ENCODE peak calls at places on chromosomes 1 and 21, in five cellular contexts. F, H, E, N and W are unnamed samples.

GRCh38 chr1:157155658-157156057 is 17.5 kb upstream of the ETV3 start:
- DNase-seq in E (no peak), F (no peak), N (peak), H (no peak), W (no peak)

GRCh38 chr1:77375541-77375940 is 93.7 kb downstream of the AK5 start:
- DNase-seq in H (no peak), F (no peak), E (no peak), N (no peak), W (no peak)

GRCh38 chr21:46409641-46410406 is 48.9 kb upstream of the DIP2A start:
- DNase-seq in F (no peak), H (peak), N (no peak), E (no peak), W (no peak)

GRCh38 chr1:161266096-161266679 is 7.6 kb downstream of the PCP4L1 start:
- DNase-seq in H (no peak), N (no peak), F (no peak), E (no peak), W (no peak)

GRCh38 chr21:14737922-14738321 is 191.8 kb upstream of the SAMSN1 start:
- DNase-seq in F (no peak), N (peak), E (peak), H (no peak), W (no peak)

GRCh38 chr21:45502006-45502345 is 40.3 kb downstream of the SLC19A1 start:
- DNase-seq in N (no peak), F (peak), E (no peak), H (peak), W (peak)

GRCh38 chr1:101264699-101265098 is 27.9 kb downstream of the S1PR1 start:
- DNase-seq in F (no peak), H (no peak), N (no peak), E (peak), W (no peak)

GRCh38 chr1:245715970-245716369 is 561.2 kb downstream of the KIF26B start:
- DNase-seq in F (no peak), N (no peak), H (no peak), E (no peak), W (no peak)

GRCh38 chr1:155983191-155984023 is 5.1 kb upstream of the ARHGEF2 start:
- DNase-seq in F (no peak), H (peak), N (peak), E (no peak), W (peak)

GRCh38 chr1:231985624-231986023 is 359.0 kb downstream of the DISC1 start:
- DNase-seq in E (no peak), H (no peak), N (no peak), F (no peak), W (no peak)

GRCh38 chr1:47231314-47232186 is 475 bp downstream of the TAL1 start:
- DNase-seq in H (peak), E (no peak), N (peak), F (no peak), W (no peak)

GRCh38 chr1:159341736-159342135 is 39.6 kb downstream of the FCER1A start:
- DNase-seq in F (no peak), E (no peak), H (no peak), N (no peak), W (no peak)

GRCh38 chr21:33208534-33208933 is 21.2 kb upstream of the IFNAR2 start:
- DNase-seq in F (no peak), E (no peak), H (no peak), N (no peak), W (no peak)

GRCh38 chr1:95223110-95223509 is 10.9 kb upstream of the RWDD3 start:
- DNase-seq in H (no peak), N (no peak), E (no peak), F (no peak), W (no peak)

GRCh38 chr1:225651872-225652725 is 824 bp downstream of the ENAH start:
- DNase-seq in F (no peak), N (no peak), E (no peak), H (no peak), W (peak)

GRCh38 chr1:44652445-44653106 is 21.7 kb downstream of the TMEM53 start:
- DNase-seq in E (peak), H (peak), N (peak), F (peak), W (peak)

GRCh38 chr1:18879791-18880309 is 20.4 kb upstream of the TAS1R2 start:
- DNase-seq in E (no peak), F (no peak), N (no peak), H (no peak), W (no peak)

GRCh38 chr1:226987179-226987536 is 47.1 kb downstream of the COQ8A start:
- DNase-seq in H (no peak), F (no peak), N (no peak), E (no peak), W (peak)

GRCh38 chr1:51535006-51535592 is 16.0 kb upstream of the EPS15 start:
- DNase-seq in H (no peak), F (no peak), E (peak), N (peak), W (peak)

GRCh38 chr1:228178737-228179720 is 13.4 kb downstream of the IBA57 start:
- DNase-seq in H (no peak), F (no peak), E (no peak), N (peak), W (peak)

GRCh38 chr1:216314369-216315095 is 108.7 kb downstream of the USH2A start:
- DNase-seq in N (no peak), F (no peak), E (no peak), H (no peak), W (no peak)

GRCh38 chr1:52636701-52637695 is 4.0 kb downstream of the SHISAL2A start:
- DNase-seq in E (peak), H (no peak), F (no peak), N (no peak), W (no peak)

GRCh38 chr1:179798864-179799516 is 55.9 kb downstream of the FAM163A start:
- DNase-seq in E (no peak), F (no peak), H (no peak), N (no peak), W (no peak)

GRCh38 chr1:109538827-109539555 is 681 bp upstream of the GPR61 start:
- DNase-seq in F (no peak), N (no peak), E (no peak), H (no peak), W (no peak)

DNA sequence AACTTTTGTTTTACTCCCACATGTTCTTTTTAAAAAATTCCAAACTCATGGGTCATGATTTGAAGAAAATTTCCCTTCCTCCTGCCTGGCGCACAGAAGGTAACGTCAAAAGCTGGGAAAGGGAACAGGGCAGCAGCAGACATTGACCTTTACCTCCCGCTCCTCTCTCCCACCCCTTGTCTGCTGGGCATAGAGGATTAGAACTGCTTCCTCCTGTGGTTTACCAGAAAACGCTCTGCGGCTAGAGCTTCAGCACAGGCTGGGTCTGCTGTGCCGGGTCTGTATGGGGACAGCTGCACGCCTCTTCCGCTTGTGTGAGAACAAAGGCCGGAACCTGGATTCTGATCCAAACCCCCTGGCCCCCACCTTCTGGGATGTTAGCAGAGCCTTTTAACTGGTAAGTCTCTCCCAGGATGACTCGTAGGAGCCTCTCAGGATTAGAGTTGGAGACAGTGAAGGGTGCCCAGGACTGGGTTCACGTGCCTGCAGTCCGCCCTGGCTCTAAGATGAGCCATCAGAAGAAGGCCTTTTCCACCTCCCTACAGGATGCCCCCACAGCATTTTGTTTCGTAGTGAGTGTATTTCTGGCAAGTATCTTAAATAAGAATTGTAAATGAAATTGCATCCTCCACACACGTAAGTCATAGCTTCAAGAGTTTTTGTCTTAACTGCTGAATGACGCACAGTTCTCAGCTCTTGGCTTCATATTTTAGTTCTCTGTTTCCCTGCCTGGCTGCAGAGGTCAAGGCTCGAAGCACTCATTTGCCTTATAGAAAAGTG is 5.2 kb downstream of the H6PD start:
- DNase-seq in E (peak), F (no peak), H (no peak), N (peak), W (peak)
- H3K27ac ChIP-seq in E (no peak), F (peak), H (peak), N (no peak), W (peak)

DNA sequence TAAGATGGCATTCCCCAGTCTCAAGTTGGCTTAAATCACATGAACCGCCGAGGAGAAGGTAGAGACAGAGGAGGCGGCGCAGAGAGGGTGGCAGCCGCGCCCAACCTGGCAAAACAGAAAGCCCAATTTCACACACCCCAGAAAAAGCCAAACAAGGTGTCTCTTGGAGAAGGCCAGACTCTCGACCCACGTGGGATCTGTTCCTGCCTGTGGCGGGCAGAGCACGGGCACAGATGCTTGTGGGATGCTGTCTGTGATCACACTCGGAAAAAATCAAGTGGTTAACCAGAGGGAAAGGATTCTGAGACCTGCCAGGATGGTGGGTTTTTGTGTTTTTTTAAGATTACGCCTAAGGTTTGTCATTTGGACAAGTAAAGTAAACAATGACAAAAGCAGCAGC is 80.7 kb downstream of the MRPL37 start:
- DNase-seq in H (no peak), F (no peak), N (no peak), E (peak), W (no peak)
- H3K27ac ChIP-seq in H (no peak), F (no peak), N (no peak), E (peak), W (no peak)

DNA sequence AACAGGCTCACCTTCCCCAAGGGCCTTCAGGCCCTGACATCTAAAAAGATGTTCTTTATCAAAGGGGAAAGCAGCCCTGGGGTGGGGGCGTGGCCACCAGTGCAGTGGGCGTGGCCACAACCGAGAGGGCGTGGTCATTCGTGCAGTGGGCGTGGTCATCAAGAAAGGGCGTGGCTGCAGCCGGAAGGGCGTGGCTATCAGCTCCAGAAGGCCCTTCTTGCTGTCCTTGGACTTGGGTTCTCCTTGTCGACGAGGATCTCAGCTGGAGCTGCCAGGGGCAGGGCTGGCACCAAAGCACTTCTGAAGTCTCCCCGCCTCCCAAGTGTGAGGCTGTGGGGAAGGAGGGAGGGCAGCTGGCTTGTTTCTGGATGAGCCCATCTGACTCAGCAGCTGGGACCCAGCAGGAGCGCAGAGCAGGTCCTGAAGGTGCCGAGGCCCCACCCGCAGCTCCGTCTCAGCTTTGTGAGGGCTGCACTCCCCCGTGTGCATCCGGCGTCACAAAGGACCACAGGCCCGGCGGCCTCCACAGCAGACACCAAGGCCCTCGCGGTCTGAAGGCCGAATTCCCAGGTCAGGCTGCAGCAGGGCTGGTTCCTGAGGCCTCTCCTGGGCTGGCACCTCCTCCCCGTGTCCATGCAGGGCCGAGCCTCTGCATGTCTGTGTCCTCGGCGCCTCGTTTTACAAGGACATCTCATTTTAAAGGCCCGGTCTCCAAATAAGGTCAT is 12.8 kb downstream of the PDE9A start:
- DNase-seq in N (peak), H (no peak), E (no peak), F (no peak), W (no peak)
- H3K27ac ChIP-seq in N (no peak), H (no peak), E (no peak), F (no peak), W (no peak)

GRCh38 chr1:205058853-205059252 is 15.8 kb downstream of the CNTN2 start:
- DNase-seq in E (no peak), F (no peak), N (no peak), H (peak), W (no peak)
- H3K27ac ChIP-seq in E (no peak), F (no peak), N (no peak), H (no peak), W (no peak)

GRCh38 chr1:54253480-54253879 is 53.5 kb downstream of the MRPL37 start:
- DNase-seq in N (no peak), E (no peak), F (no peak), H (no peak), W (no peak)
- H3K27ac ChIP-seq in N (no peak), E (no peak), F (no peak), H (no peak), W (no peak)

GRCh38 chr1:186292875-186293274 is 82.2 kb downstream of the TPR start:
- DNase-seq in N (no peak), F (no peak), H (no peak), E (no peak), W (no peak)

GRCh38 chr1:186298851-186299250 is 76.2 kb downstream of the TPR start:
- DNase-seq in N (no peak), E (no peak), H (no peak), F (no peak), W (no peak)

GRCh38 chr1:186301448-186301847 is 73.6 kb downstream of the TPR start:
- DNase-seq in F (no peak), H (no peak), N (no peak), E (peak), W (no peak)

GRCh38 chr1:186295980-186296379 is 79.1 kb downstream of the TPR start:
- DNase-seq in F (no peak), E (no peak), H (no peak), N (no peak), W (no peak)

GRCh38 chr1:186297439-186297838 is 77.6 kb downstream of the TPR start:
- DNase-seq in N (no peak), H (no peak), E (no peak), F (no peak), W (no peak)
- H3K27ac ChIP-seq in N (no peak), H (no peak), E (no peak), F (no peak), W (no peak)